ENCODE peak calls at places on chromosomes 16 and 17, in six cellular contexts. One of them, this sample, is unnamed.
A peak's percentile ranks its signal among the peaks of the same experiment; 100 is the strongest.

GRCh38 chr17:69356625-69357024 is 29.7 kb upstream of the ABCA5 start:
- DNase-seq in H7: no peak
- DNase-seq in colonic mucosa: no peak
- DNase-seq in adipocyte: no peak
- DNase-seq in pancreas: no peak
- DNase-seq in cardiac fibroblast: no peak
- DNase-seq in this sample: no peak

GRCh38 chr16:12177643-12178042 is 201.1 kb downstream of the SNX29 start:
- DNase-seq in colonic mucosa: no peak
- DNase-seq in adipocyte: no peak
- DNase-seq in cardiac fibroblast: no peak
- DNase-seq in pancreas: no peak
- DNase-seq in H7: no peak
- DNase-seq in this sample: no peak

GRCh38 chr17:50661795-50662391 is 27.2 kb downstream of the ABCC3 start:
- DNase-seq in adipocyte: peak; percentile 91
- DNase-seq in colonic mucosa: peak; percentile 88
- DNase-seq in cardiac fibroblast: peak; percentile 87
- DNase-seq in H7: peak; percentile 68
- DNase-seq in pancreas: peak; percentile 67
- DNase-seq in this sample: peak; percentile 84

GRCh38 chr16:96935-97381 is 18.9 kb downstream of the MPG start:
- DNase-seq in H7: peak; percentile 99
- DNase-seq in adipocyte: peak; percentile 94
- DNase-seq in pancreas: peak; percentile 92
- DNase-seq in cardiac fibroblast: peak; percentile 89
- DNase-seq in colonic mucosa: peak; percentile 89
- DNase-seq in this sample: peak; percentile 93

GRCh38 chr17:73748521-73748920 is 104.3 kb upstream of the SDK2 start:
- DNase-seq in colonic mucosa: no peak
- DNase-seq in cardiac fibroblast: no peak
- DNase-seq in H7: peak; percentile 47
- DNase-seq in pancreas: no peak
- DNase-seq in adipocyte: no peak
- DNase-seq in this sample: no peak

GRCh38 chr17:17506181-17506741 is 10.1 kb upstream of the RASD1 start:
- DNase-seq in colonic mucosa: peak; percentile 42
- DNase-seq in cardiac fibroblast: no peak
- DNase-seq in adipocyte: no peak
- DNase-seq in pancreas: peak; percentile 56
- DNase-seq in H7: no peak
- DNase-seq in this sample: peak; percentile 48

GRCh38 chr16:82344157-82344556 is 174.1 kb upstream of the MPHOSPH6 start:
- DNase-seq in adipocyte: no peak
- DNase-seq in colonic mucosa: no peak
- DNase-seq in cardiac fibroblast: no peak
- DNase-seq in pancreas: no peak
- DNase-seq in H7: no peak
- DNase-seq in this sample: no peak

GRCh38 chr17:18033442-18034099 is 5.4 kb downstream of the ATPAF2 start:
- DNase-seq in adipocyte: peak; percentile 92
- DNase-seq in H7: peak; percentile 85
- DNase-seq in colonic mucosa: peak; percentile 67
- DNase-seq in pancreas: no peak
- DNase-seq in cardiac fibroblast: peak; percentile 92
- DNase-seq in this sample: no peak

GRCh38 chr17:71446635-71447034 is 674.2 kb upstream of the SOX9 start:
- DNase-seq in adipocyte: no peak
- DNase-seq in colonic mucosa: no peak
- DNase-seq in pancreas: no peak
- DNase-seq in cardiac fibroblast: no peak
- DNase-seq in H7: no peak
- DNase-seq in this sample: no peak

GRCh38 chr17:74260525-74260850 is 13.5 kb upstream of the DNAI2 start:
- DNase-seq in colonic mucosa: no peak
- DNase-seq in adipocyte: no peak
- DNase-seq in H7: peak; percentile 86
- DNase-seq in cardiac fibroblast: no peak
- DNase-seq in pancreas: no peak
- DNase-seq in this sample: no peak

GRCh38 chr16:3256876-3257465 is 538 bp upstream of the MEFV start:
- DNase-seq in cardiac fibroblast: peak; percentile 18
- DNase-seq in colonic mucosa: no peak
- DNase-seq in adipocyte: no peak
- DNase-seq in H7: no peak
- DNase-seq in pancreas: no peak
- DNase-seq in this sample: no peak

GRCh38 chr17:73681946-73682345 is 37.7 kb upstream of the SDK2 start:
- DNase-seq in colonic mucosa: no peak
- DNase-seq in H7: no peak
- DNase-seq in adipocyte: no peak
- DNase-seq in cardiac fibroblast: no peak
- DNase-seq in pancreas: no peak
- DNase-seq in this sample: no peak

GRCh38 chr16:78593352-78593751 is 493.9 kb downstream of the WWOX start:
- DNase-seq in pancreas: no peak
- DNase-seq in H7: no peak
- DNase-seq in cardiac fibroblast: no peak
- DNase-seq in colonic mucosa: no peak
- DNase-seq in adipocyte: no peak
- DNase-seq in this sample: no peak

GRCh38 chr16:77788196-77789084 is at the start of gene VAT1L:
- DNase-seq in colonic mucosa: peak; percentile 24
- DNase-seq in H7: peak; percentile 79
- DNase-seq in cardiac fibroblast: peak; percentile 48
- DNase-seq in pancreas: no peak
- DNase-seq in adipocyte: peak; percentile 8
- DNase-seq in this sample: peak; percentile 32

GRCh38 chr17:77609553-77610517 is 348.7 kb upstream of the TNRC6C start:
- DNase-seq in pancreas: no peak
- DNase-seq in H7: no peak
- DNase-seq in adipocyte: no peak
- DNase-seq in colonic mucosa: peak; percentile 41
- DNase-seq in cardiac fibroblast: no peak
- DNase-seq in this sample: no peak

GRCh38 chr17:67993998-67994361 is 2.3 kb downstream of the C17orf58 start:
- DNase-seq in cardiac fibroblast: peak; percentile 12
- DNase-seq in pancreas: no peak
- DNase-seq in H7: no peak
- DNase-seq in colonic mucosa: no peak
- DNase-seq in adipocyte: no peak
- DNase-seq in this sample: no peak

GRCh38 chr17:79891113-79891730 is 52.0 kb upstream of the CBX4 start:
- DNase-seq in colonic mucosa: no peak
- DNase-seq in adipocyte: no peak
- DNase-seq in cardiac fibroblast: no peak
- DNase-seq in H7: no peak
- DNase-seq in pancreas: no peak
- DNase-seq in this sample: no peak

GRCh38 chr17:64786337-64786736 is 124.2 kb upstream of the SMURF2 start:
- DNase-seq in H7: peak; percentile 14
- DNase-seq in adipocyte: no peak
- DNase-seq in colonic mucosa: peak; percentile 78
- DNase-seq in pancreas: no peak
- DNase-seq in cardiac fibroblast: no peak
- DNase-seq in this sample: peak; percentile 72

GRCh38 chr17:59793249-59793648 is 85.8 kb downstream of the VMP1 start:
- DNase-seq in H7: no peak
- DNase-seq in adipocyte: no peak
- DNase-seq in pancreas: no peak
- DNase-seq in colonic mucosa: no peak
- DNase-seq in cardiac fibroblast: no peak
- DNase-seq in this sample: no peak

GRCh38 chr16:21283521-21284289 is 5.6 kb upstream of the CRYM start:
- DNase-seq in colonic mucosa: peak; percentile 66
- DNase-seq in adipocyte: peak; percentile 77
- DNase-seq in pancreas: peak; percentile 30
- DNase-seq in H7: peak; percentile 90
- DNase-seq in cardiac fibroblast: peak; percentile 49
- DNase-seq in this sample: peak; percentile 50

GRCh38 chr17:13843862-13844640 is 225.3 kb upstream of the COX10 start:
- DNase-seq in cardiac fibroblast: no peak
- DNase-seq in H7: no peak
- DNase-seq in adipocyte: no peak
- DNase-seq in colonic mucosa: no peak
- DNase-seq in pancreas: no peak
- DNase-seq in this sample: no peak

GRCh38 chr17:81731271-81731670 is 19.2 kb downstream of the SLC25A10 start:
- DNase-seq in cardiac fibroblast: peak; percentile 34
- DNase-seq in H7: no peak
- DNase-seq in colonic mucosa: no peak
- DNase-seq in adipocyte: peak; percentile 70
- DNase-seq in pancreas: peak; percentile 18
- DNase-seq in this sample: no peak

GRCh38 chr17:32463304-32463703 is 19.0 kb downstream of the PSMD11 start:
- DNase-seq in adipocyte: no peak
- DNase-seq in colonic mucosa: no peak
- DNase-seq in pancreas: no peak
- DNase-seq in cardiac fibroblast: no peak
- DNase-seq in H7: no peak
- DNase-seq in this sample: no peak

GRCh38 chr17:49987681-49988441 is 7.2 kb downstream of the DLX3 start:
- DNase-seq in pancreas: no peak
- DNase-seq in H7: peak; percentile 77
- DNase-seq in cardiac fibroblast: peak; percentile 50
- DNase-seq in adipocyte: peak; percentile 45
- DNase-seq in colonic mucosa: no peak
- DNase-seq in this sample: no peak

GRCh38 chr17:35566955-35567354 is 6.3 kb upstream of the SLFN14 start:
- DNase-seq in pancreas: no peak
- DNase-seq in cardiac fibroblast: no peak
- DNase-seq in H7: no peak
- DNase-seq in colonic mucosa: peak; percentile 20
- DNase-seq in adipocyte: no peak
- DNase-seq in this sample: no peak

GRCh38 chr17:35568561-35568960 is 7.9 kb upstream of the SLFN14 start:
- DNase-seq in H7: peak; percentile 26
- DNase-seq in adipocyte: peak; percentile 55
- DNase-seq in colonic mucosa: peak; percentile 53
- DNase-seq in pancreas: no peak
- DNase-seq in cardiac fibroblast: peak; percentile 51
- DNase-seq in this sample: no peak

GRCh38 chr17:35569405-35569804 is 8.8 kb upstream of the SLFN14 start:
- DNase-seq in H7: no peak
- DNase-seq in colonic mucosa: no peak
- DNase-seq in cardiac fibroblast: no peak
- DNase-seq in adipocyte: no peak
- DNase-seq in pancreas: no peak
- DNase-seq in this sample: no peak
- H3K4me3 ChIP-seq in H7: no peak overlapping the region
- H3K4me3 ChIP-seq in colonic mucosa: no peak overlapping the region
- H3K4me3 ChIP-seq in cardiac fibroblast: no peak overlapping the region
- H3K4me3 ChIP-seq in adipocyte: peak overlapping the region; percentile 93
- H3K4me3 ChIP-seq in pancreas: no peak overlapping the region
- H3K4me3 ChIP-seq in this sample: no peak overlapping the region

DNA sequence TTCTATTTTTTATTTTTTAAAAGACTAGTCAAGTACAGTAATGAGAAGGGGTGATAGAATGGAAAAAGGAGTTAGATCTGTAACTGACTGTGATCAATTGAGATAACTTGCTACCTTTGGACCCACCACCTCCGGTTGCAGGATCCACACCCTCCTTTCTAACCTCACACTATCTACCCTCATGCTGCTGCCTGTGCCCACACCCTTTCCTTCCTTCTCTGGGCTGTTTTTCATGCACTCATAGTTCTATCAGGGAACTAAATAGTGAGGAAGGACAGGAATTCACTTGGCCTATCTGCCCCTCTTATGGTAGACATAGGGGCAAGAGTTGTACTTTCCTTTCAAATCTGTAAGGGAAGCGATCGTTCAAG is 172.3 kb downstream of the KATNIP start:
- DNase-seq in colonic mucosa: peak; percentile 60
- DNase-seq in H7: no peak
- DNase-seq in adipocyte: no peak
- DNase-seq in cardiac fibroblast: no peak
- DNase-seq in pancreas: no peak
- DNase-seq in this sample: no peak
- H3K4me3 ChIP-seq in colonic mucosa: no peak overlapping the region
- H3K4me3 ChIP-seq in H7: no peak overlapping the region
- H3K4me3 ChIP-seq in adipocyte: no peak overlapping the region
- H3K4me3 ChIP-seq in cardiac fibroblast: no peak overlapping the region
- H3K4me3 ChIP-seq in pancreas: no peak overlapping the region
- H3K4me3 ChIP-seq in this sample: no peak overlapping the region

DNA sequence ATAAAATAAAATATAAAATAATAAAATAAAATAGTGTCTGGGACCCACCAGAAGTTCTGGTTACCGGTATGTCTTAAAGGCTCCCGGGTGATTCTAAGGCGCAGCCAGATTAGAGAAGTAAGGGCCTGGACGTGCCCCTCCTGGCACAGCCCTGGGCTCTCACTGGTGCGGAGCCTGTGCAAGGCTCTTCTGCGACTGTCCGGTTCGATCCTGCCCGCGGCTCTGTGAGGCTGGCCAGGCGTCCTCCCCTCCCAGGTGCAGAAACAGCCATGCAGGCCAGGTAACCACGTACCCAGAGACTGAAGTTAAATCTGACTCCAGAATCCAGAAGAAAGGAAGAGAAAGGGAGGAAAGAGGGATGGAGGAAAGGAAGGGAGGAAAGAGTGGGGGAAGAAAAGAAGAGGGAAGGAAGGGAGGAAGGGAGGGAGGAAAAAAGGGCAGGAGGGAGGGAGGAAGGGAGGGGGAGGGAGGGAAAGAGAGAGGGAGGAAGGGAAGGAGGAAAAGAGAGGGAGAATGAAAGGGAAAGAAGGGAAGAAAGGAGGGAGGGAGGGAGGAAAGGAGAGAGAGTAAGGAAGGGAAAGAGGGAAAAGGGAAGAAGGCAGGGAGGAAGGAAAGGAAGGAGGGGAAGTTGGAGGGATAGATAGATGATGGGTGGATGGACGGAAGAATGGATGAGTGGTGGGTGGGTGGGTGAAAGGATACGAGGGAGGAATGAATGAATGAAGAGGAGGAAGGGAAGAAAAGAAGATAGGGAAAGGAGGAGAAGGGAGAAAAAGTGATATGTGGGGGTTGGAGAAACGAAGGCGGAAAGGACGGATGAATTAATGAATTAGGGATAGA is 42.3 kb downstream of the C16orf82 start:
- DNase-seq in pancreas: no peak
- DNase-seq in colonic mucosa: no peak
- DNase-seq in cardiac fibroblast: no peak
- DNase-seq in H7: peak; percentile 29
- DNase-seq in adipocyte: no peak
- DNase-seq in this sample: no peak
- H3K4me3 ChIP-seq in pancreas: peak overlapping the region; percentile 20
- H3K4me3 ChIP-seq in colonic mucosa: peak overlapping the region; percentile 16
- H3K4me3 ChIP-seq in cardiac fibroblast: peak overlapping the region; percentile 30
- H3K4me3 ChIP-seq in H7: peak overlapping the region; percentile 31
- H3K4me3 ChIP-seq in adipocyte: no peak overlapping the region
- H3K4me3 ChIP-seq in this sample: no peak overlapping the region

DNA sequence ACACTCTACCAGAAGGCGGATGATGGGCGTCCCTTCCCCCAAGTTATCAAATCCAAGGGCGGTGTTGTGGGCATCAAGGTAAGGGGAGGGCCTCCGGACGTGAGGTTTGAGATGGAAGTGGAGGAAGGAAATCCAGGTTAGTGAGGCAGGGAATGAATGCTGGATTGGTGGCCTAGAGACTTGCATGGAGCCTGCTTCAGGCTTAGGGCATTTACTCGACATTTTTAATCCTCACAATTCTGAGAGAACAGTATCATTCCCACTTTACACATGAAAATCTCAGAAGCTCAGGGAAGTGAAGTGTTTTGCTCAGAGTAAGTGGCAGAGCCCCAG is 2.0 kb downstream of the ALDOA start:
- DNase-seq in pancreas: no peak
- DNase-seq in cardiac fibroblast: no peak
- DNase-seq in colonic mucosa: no peak
- DNase-seq in adipocyte: no peak
- DNase-seq in H7: no peak
- DNase-seq in this sample: no peak
- H3K4me3 ChIP-seq in pancreas: no peak overlapping the region
- H3K4me3 ChIP-seq in cardiac fibroblast: peak overlapping the region; percentile 100
- H3K4me3 ChIP-seq in colonic mucosa: peak overlapping the region; percentile 89
- H3K4me3 ChIP-seq in adipocyte: peak overlapping the region; percentile 99
- H3K4me3 ChIP-seq in H7: no peak overlapping the region
- H3K4me3 ChIP-seq in this sample: no peak overlapping the region